ENCODE peak calls at places on chromosomes 7 and 10, in ten cellular contexts. X is RWPE1, U is psoas muscle, T is cardiac muscle cell, S is gastrocnemius medialis, N is kidney, D is AG04450, E is heart left ventricle, G is hepatocyte, Y is stomach. A is an unnamed sample.

GRCh38 chr10:124743188-124744046 is 761 bp downstream of the FAM53B start:
- DNase-seq in X (peak), U (peak), T (peak), S (no peak), N (peak), D (no peak), E (no peak), G (peak), Y (peak), A (peak)

GRCh38 chr10:21494221-21495001 is 31.1 kb downstream of the SKIDA1 start:
- DNase-seq in X (no peak), U (peak), T (peak), S (no peak), N (peak), D (no peak), E (peak), G (peak), Y (no peak), A (peak)

GRCh38 chr7:78011642-78012041 is 213.1 kb downstream of the PHTF2 start:
- DNase-seq in X (no peak), U (no peak), T (no peak), S (no peak), N (no peak), D (no peak), E (no peak), G (no peak), Y (no peak), A (no peak)

GRCh38 chr7:55081854-55082603 is 63.2 kb downstream of the EGFR start:
- DNase-seq in X (no peak), U (no peak), T (no peak), S (no peak), N (no peak), D (no peak), E (no peak), G (no peak), Y (no peak), A (no peak)

GRCh38 chr7:120227255-120227654 is 45.7 kb upstream of the KCND2 start:
- DNase-seq in X (no peak), U (no peak), T (no peak), S (no peak), N (no peak), D (no peak), E (no peak), G (no peak), Y (no peak), A (no peak)

GRCh38 chr7:131945313-131945831 is 388.9 kb upstream of the PODXL start:
- DNase-seq in X (peak), U (peak), T (peak), S (no peak), N (peak), D (no peak), E (peak), G (peak), Y (peak), A (peak)

GRCh38 chr10:127094984-127095383 is 101.4 kb downstream of the INSYN2A start:
- DNase-seq in X (no peak), U (no peak), T (no peak), S (no peak), N (no peak), D (no peak), E (no peak), G (no peak), Y (no peak), A (no peak)

GRCh38 chr7:37211097-37211496 is 237.6 kb downstream of the ELMO1 start:
- DNase-seq in X (no peak), U (peak), T (peak), S (peak), N (no peak), D (no peak), E (peak), G (peak), Y (no peak), A (no peak)

GRCh38 chr7:78226059-78226658 is 427.6 kb downstream of the PHTF2 start:
- DNase-seq in X (no peak), U (no peak), T (peak), S (no peak), N (no peak), D (no peak), E (no peak), G (peak), Y (peak), A (peak)

GRCh38 chr7:100444311-100445278 is 8.3 kb upstream of the PPP1R35 start:
- DNase-seq in X (no peak), U (no peak), T (peak), S (no peak), N (peak), D (no peak), E (no peak), G (peak), Y (no peak), A (no peak)

GRCh38 chr10:123622381-123622780 is 43.8 kb upstream of the GPR26 start:
- DNase-seq in X (no peak), U (no peak), T (no peak), S (no peak), N (no peak), D (no peak), E (no peak), G (no peak), Y (no peak), A (no peak)

GRCh38 chr7:137774793-137775201 is 72.0 kb downstream of the DGKI start:
- DNase-seq in X (peak), U (no peak), T (no peak), S (no peak), N (no peak), D (no peak), E (no peak), G (no peak), Y (no peak), A (no peak)

GRCh38 chr7:155512246-155512887 is 34.0 kb downstream of the CNPY1 start:
- DNase-seq in X (no peak), U (no peak), T (no peak), S (no peak), N (no peak), D (no peak), E (no peak), G (no peak), Y (no peak), A (no peak)

GRCh38 chr7:68963547-68963946 is 634.7 kb upstream of the AUTS2 start:
- DNase-seq in X (no peak), U (no peak), T (peak), S (no peak), N (no peak), D (no peak), E (no peak), G (peak), Y (no peak), A (no peak)

GRCh38 chr7:85094046-85094720 is 92.7 kb downstream of the SEMA3D start:
- DNase-seq in X (no peak), U (peak), T (peak), S (no peak), N (no peak), D (no peak), E (peak), G (no peak), Y (no peak), A (no peak)

GRCh38 chr7:128145191-128145590 is 95.9 kb upstream of the LEP start:
- DNase-seq in X (no peak), U (no peak), T (no peak), S (no peak), N (no peak), D (no peak), E (no peak), G (no peak), Y (no peak), A (no peak)

GRCh38 chr7:26398436-26399308 is 107.0 kb downstream of the SNX10 start:
- DNase-seq in X (peak), U (peak), T (peak), S (peak), N (peak), D (no peak), E (peak), G (peak), Y (peak), A (peak)

GRCh38 chr10:121092341-121093099 is 241.4 kb downstream of the WDR11 start:
- DNase-seq in X (peak), U (no peak), T (peak), S (no peak), N (no peak), D (no peak), E (no peak), G (no peak), Y (no peak), A (no peak)

GRCh38 chr7:45699726-45700390 is 125.7 kb downstream of the ADCY1 start:
- DNase-seq in X (no peak), U (no peak), T (no peak), S (no peak), N (no peak), D (no peak), E (peak), G (no peak), Y (peak), A (no peak)

GRCh38 chr10:97718659-97719142 is 5.2 kb downstream of the MARVELD1 start:
- DNase-seq in X (peak), U (peak), T (peak), S (no peak), N (peak), D (no peak), E (no peak), G (peak), Y (peak), A (no peak)

GRCh38 chr7:24801910-24802699 is 44.8 kb upstream of the GSDME start:
- DNase-seq in X (no peak), U (no peak), T (no peak), S (no peak), N (no peak), D (no peak), E (no peak), G (no peak), Y (no peak), A (no peak)

GRCh38 chr7:6227294-6227846 is 45.1 kb downstream of the CYTH3 start:
- DNase-seq in X (no peak), U (no peak), T (peak), S (no peak), N (no peak), D (no peak), E (peak), G (peak), Y (no peak), A (no peak)

GRCh38 chr7:114082934-114083647 is 164.3 kb upstream of the PPP1R3A start:
- DNase-seq in X (no peak), U (no peak), T (peak), S (peak), N (peak), D (no peak), E (peak), G (peak), Y (no peak), A (peak)

GRCh38 chr7:114084381-114085312 is 165.8 kb upstream of the PPP1R3A start:
- DNase-seq in X (peak), U (peak), T (peak), S (peak), N (peak), D (no peak), E (peak), G (peak), Y (peak), A (peak)

GRCh38 chr7:114082567-114082933 is 163.7 kb upstream of the PPP1R3A start:
- DNase-seq in X (no peak), U (no peak), T (no peak), S (no peak), N (no peak), D (no peak), E (no peak), G (no peak), Y (no peak), A (no peak)

GRCh38 chr7:114083714-114084113 is 164.9 kb upstream of the PPP1R3A start:
- DNase-seq in X (no peak), U (no peak), T (no peak), S (no peak), N (no peak), D (no peak), E (no peak), G (no peak), Y (no peak), A (no peak)

DNA sequence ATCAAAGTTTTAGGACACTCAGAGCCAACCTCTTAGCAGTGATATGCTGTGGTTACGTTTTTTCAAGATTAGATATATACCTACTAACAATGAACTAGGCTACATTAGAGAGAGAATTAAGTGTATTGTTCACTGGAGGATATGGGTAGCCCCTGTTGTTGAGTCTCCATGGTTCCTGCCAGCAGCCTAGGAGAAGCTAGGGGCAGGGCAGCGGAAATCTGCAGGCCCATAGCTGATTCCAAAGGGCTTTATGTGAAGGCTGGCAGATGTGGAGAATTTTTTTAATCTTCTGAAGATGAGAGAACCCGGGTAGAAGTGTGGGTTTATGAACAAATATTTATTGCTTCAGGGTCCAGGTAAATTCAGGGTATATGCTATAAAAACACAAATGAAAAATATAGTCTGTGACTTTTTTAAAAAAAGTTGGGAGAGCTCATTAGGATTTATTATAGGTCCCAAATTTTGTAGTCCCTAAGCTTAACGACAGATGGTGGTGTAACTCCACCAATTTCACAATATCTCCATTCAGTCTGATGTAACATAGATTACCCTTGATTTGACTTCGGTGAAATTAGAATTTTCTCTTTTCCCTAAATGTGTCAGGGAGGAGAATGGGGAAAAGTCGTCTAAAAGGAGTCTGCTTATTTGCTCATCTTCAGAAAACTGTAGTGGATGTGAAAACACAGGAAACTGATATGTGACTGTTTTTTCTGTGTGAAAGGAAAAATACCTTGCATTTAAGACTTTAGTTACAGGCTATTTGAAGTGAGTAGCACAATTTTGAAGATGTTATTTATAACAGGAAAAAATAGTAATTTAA is 163.0 kb upstream of the PPP1R3A start:
- DNase-seq in X (peak), U (no peak), T (peak), S (no peak), N (no peak), D (peak), E (no peak), G (peak), Y (no peak), A (no peak)
- TF ChIP-seq CTCF in X (peak), U (peak), T (peak), S (peak), N (peak), D (peak), E (peak), G (peak), Y (no peak), A (peak)

GRCh38 chr7:1707756-1708611 is 37.9 kb downstream of the ELFN1 start:
- DNase-seq in X (no peak), U (no peak), T (no peak), S (no peak), N (peak), D (no peak), E (peak), G (no peak), Y (no peak), A (no peak)
- TF ChIP-seq CTCF in X (peak), U (peak), T (peak), S (no peak), N (no peak), D (no peak), E (no peak), G (no peak), Y (no peak), A (no peak)

GRCh38 chr10:63798599-63799498 is 277.6 kb downstream of the REEP3 start:
- DNase-seq in X (peak), U (peak), T (peak), S (peak), N (peak), D (peak), E (peak), G (peak), Y (peak), A (no peak)
- TF ChIP-seq CTCF in X (no peak), U (no peak), T (no peak), S (no peak), N (no peak), D (no peak), E (no peak), G (no peak), Y (no peak), A (no peak)

DNA sequence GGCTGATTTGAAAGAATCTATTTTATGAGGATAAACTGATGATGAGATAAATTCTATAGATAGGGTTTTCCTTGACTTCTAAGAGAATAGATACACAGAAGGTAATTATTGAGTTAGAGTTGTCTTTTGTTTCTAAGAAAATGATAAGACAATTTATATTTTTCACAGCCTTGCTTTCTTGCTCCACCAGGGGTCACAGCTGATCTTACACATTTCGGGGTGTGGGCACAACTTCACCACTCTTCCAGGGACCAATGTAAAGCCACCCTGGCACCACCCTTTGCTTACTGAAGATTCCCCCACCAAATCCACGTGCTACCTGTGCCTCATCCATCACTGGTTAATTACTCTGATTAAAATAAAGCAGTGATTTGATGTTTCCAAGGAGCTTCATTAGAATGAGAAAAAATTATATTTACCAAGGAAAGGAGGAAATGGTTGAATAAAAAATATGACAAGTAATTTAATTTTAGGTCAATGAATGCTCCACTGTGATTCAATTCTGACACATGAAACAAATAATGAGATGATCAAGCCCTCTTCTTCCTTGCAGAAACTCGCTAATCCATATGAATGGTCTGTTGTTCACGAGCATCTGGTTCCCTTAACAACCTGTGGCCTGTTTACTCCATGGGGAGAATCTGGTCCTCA is 177.3 kb upstream of the TNS3 start:
- DNase-seq in X (peak), U (no peak), T (peak), S (no peak), N (no peak), D (no peak), E (no peak), G (no peak), Y (no peak), A (no peak)
- TF ChIP-seq CTCF in X (no peak), U (no peak), T (peak), S (no peak), N (no peak), D (peak), E (no peak), G (no peak), Y (no peak), A (no peak)

DNA sequence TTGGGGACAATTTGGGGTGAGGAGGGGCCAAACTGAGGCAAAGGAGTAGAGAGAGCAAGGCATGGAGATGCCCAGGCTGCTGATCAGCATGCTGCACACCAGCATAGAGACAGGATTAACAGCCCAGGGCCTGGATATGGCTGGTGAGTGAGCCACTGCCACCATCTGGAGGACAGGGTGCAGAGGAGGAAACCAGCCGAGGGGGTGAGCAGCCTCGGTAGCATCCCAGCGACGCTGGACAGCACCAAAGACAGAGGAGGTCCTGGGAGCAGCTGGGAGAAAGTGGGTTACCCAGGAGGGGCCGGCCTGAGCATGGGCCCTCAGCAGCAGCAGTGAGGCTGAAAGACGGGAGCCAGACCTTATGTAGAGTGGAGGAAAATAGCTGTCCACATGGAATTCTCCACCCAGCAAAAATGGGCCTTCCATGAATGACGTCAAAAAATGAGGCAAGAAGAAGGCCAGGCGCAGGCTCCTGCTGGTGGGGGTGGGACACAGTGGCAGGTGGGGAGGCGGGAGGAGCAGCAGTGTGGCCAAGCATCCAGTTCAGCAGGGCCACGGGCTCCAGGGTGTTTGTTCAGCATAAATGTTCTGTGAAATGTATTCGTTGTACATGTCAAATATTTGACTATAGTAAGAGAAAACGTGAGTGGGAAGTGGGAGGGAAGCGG is 16.7 kb downstream of the RET start:
- DNase-seq in X (no peak), U (no peak), T (no peak), S (no peak), N (no peak), D (no peak), E (no peak), G (peak), Y (no peak), A (peak)
- TF ChIP-seq CTCF in X (no peak), U (no peak), T (peak), S (no peak), N (no peak), D (no peak), E (no peak), G (peak), Y (no peak), A (no peak)